ENCODE peak calls at places on chromosomes 5 and 9, in five cellular contexts. J is HL-60; P is activated CD4-positive, alpha-beta T cell treated with anti-CD3 and anti-CD28 coated beads for 24 hours; D is GM13977; T is AG10803. V is an unnamed sample.

GRCh38 chr9:35728041-35728971 is 3.7 kb downstream of the TLN1 start:
- DNase-seq in T (peak), D (peak), P (no peak), J (peak), V (peak)

GRCh38 chr9:22144226-22144625 is 135.1 kb upstream of the CDKN2B start:
- DNase-seq in P (no peak), T (no peak), J (no peak), D (no peak), V (no peak)

GRCh38 chr9:27835746-27836145 is 262.5 kb upstream of the C9orf72 start:
- DNase-seq in P (no peak), T (no peak), J (no peak), D (no peak), V (no peak)

GRCh38 chr9:89410022-89410421 is 87.9 kb downstream of the SEMA4D start:
- DNase-seq in D (no peak), T (no peak), P (no peak), J (no peak), V (no peak)

GRCh38 chr9:70609542-70610286 is 195.3 kb upstream of the KLF9 start:
- DNase-seq in J (no peak), T (peak), P (no peak), D (no peak), V (no peak)

GRCh38 chr5:37867634-37868033 is 27.8 kb upstream of the GDNF start:
- DNase-seq in P (no peak), J (no peak), T (peak), D (no peak), V (no peak)

GRCh38 chr9:21174671-21175070 is 8.2 kb upstream of the IFNA21 start:
- DNase-seq in J (no peak), P (no peak), D (no peak), T (no peak), V (no peak)

GRCh38 chr5:912356-913091 is 19.8 kb downstream of the TRIP13 start:
- DNase-seq in T (peak), P (peak), J (no peak), D (no peak), V (no peak)

GRCh38 chr9:27528886-27529315 is 713 bp downstream of the MOB3B start:
- DNase-seq in P (no peak), J (no peak), T (no peak), D (peak), V (peak)

GRCh38 chr5:50665091-50665490 is 1.3 kb upstream of the PARP8 start:
- DNase-seq in D (no peak), P (no peak), J (no peak), T (no peak), V (no peak)